ENCODE peak calls at places on chromosomes 13 and 19, in six cellular contexts. A, H, U, V, B and L are unnamed samples.

GRCh38 chr13:75165543-75166230 is 316.3 kb downstream of the TBC1D4 start:
- DNase-seq in U (no peak), H (no peak), A (no peak), V (no peak), B (no peak), L (no peak)

GRCh38 chr13:39263033-39263432 is 224.8 kb downstream of the NHLRC3 start:
- DNase-seq in U (peak; percentile 31), H (no peak), B (peak; percentile 52), V (peak; percentile 44), A (peak; percentile 23), L (peak; percentile 37)

GRCh38 chr13:21541980-21542379 is 62.0 kb downstream of the MICU2 start:
- DNase-seq in B (no peak), V (no peak), A (no peak), H (no peak), U (no peak), L (no peak)

GRCh38 chr13:101053289-101053688 is 363.0 kb downstream of the NALCN start:
- DNase-seq in A (no peak), H (no peak), B (peak; percentile 35), V (no peak), U (no peak), L (no peak)

GRCh38 chr13:33388254-33388998 is 102.9 kb upstream of the STARD13 start:
- DNase-seq in H (no peak), V (no peak), U (no peak), A (no peak), B (no peak), L (no peak)

GRCh38 chr13:71968025-71968424 is 101.0 kb upstream of the DACH1 start:
- DNase-seq in A (no peak), H (peak; percentile 53), U (peak; percentile 32), B (no peak), V (peak; percentile 50), L (no peak)

GRCh38 chr19:15091918-15092753 is 10.1 kb downstream of the OR1I1 start:
- DNase-seq in A (peak; percentile 71), B (peak; percentile 77), V (peak; percentile 54), U (peak; percentile 72), H (no peak), L (peak; percentile 45)

GRCh38 chr13:88257706-88258105 is 586.5 kb downstream of the SLITRK5 start:
- DNase-seq in A (no peak), U (no peak), B (no peak), V (no peak), H (no peak), L (no peak)

GRCh38 chr19:29098863-29099481 is 114.0 kb downstream of the UQCRFS1 start:
- DNase-seq in A (peak; percentile 77), U (no peak), B (no peak), H (no peak), V (no peak), L (peak; percentile 80)

GRCh38 chr13:73179906-73180305 is 121.1 kb downstream of the KLF5 start:
- DNase-seq in A (peak; percentile 80), H (no peak), U (no peak), B (peak; percentile 80), V (no peak), L (no peak)

GRCh38 chr19:3816566-3817218 is 30.5 kb upstream of the MATK start:
- DNase-seq in A (no peak), H (no peak), U (no peak), B (no peak), V (no peak), L (no peak)

GRCh38 chr19:52518646-52519045 is 8.8 kb upstream of the ZNF808 start:
- DNase-seq in H (no peak), A (no peak), B (no peak), V (no peak), U (no peak), L (no peak)

GRCh38 chr13:49986471-49986870 is 10.4 kb upstream of the TRIM13 start:
- DNase-seq in V (no peak), B (no peak), H (no peak), A (no peak), U (no peak), L (no peak)

GRCh38 chr13:110855363-110855762 is 59.5 kb downstream of the ANKRD10 start:
- DNase-seq in U (no peak), V (no peak), H (no peak), A (no peak), B (no peak), L (no peak)

GRCh38 chr13:34655554-34655953 is 286.5 kb upstream of the NBEA start:
- DNase-seq in U (no peak), A (no peak), B (peak; percentile 7), H (no peak), V (no peak), L (no peak)

GRCh38 chr19:54299515-54299914 is 13.5 kb downstream of the LILRA5 start:
- DNase-seq in V (no peak), B (no peak), A (no peak), H (no peak), U (no peak), L (no peak)

GRCh38 chr19:45826934-45827333 is 11.8 kb upstream of the RSPH6A start:
- DNase-seq in H (no peak), U (no peak), A (no peak), B (no peak), V (no peak), L (no peak)

GRCh38 chr13:50426932-50427331 is 411.7 kb downstream of the KCNRG start:
- DNase-seq in H (no peak), A (no peak), V (no peak), U (no peak), B (no peak), L (no peak)

GRCh38 chr19:39498262-39499081 is at the start of gene DLL3:
- DNase-seq in A (peak; percentile 7), V (peak; percentile 51), H (no peak), U (no peak), B (peak; percentile 53), L (no peak)

GRCh38 chr13:51518847-51519246 is 65.4 kb upstream of the WDFY2 start:
- DNase-seq in B (no peak), A (peak; percentile 40), H (no peak), V (no peak), U (no peak), L (peak; percentile 57)

GRCh38 chr13:114101831-114102520 is 30.4 kb downstream of the RASA3 start:
- DNase-seq in V (no peak), H (no peak), U (no peak), A (no peak), B (peak; percentile 44), L (no peak)

GRCh38 chr19:16381756-16382401 is 57.3 kb downstream of the KLF2 start:
- DNase-seq in A (no peak), V (no peak), H (no peak), B (no peak), U (no peak), L (no peak)

GRCh38 chr13:62537593-62537992 is 1121.9 kb upstream of the PCDH20 start:
- DNase-seq in V (no peak), H (no peak), B (no peak), A (no peak), U (no peak), L (no peak)

GRCh38 chr19:18208098-18208951 is 4.5 kb upstream of the RAB3A start:
- DNase-seq in U (no peak), V (peak; percentile 72), B (peak; percentile 63), H (no peak), A (peak; percentile 94), L (no peak)

GRCh38 chr19:34733266-34733825 is 697 bp upstream of the ZNF181 start:
- DNase-seq in H (peak; percentile 17), V (peak; percentile 72), B (no peak), U (no peak), A (no peak), L (peak; percentile 82)

GRCh38 chr13:42814868-42815267 is 33.5 kb downstream of the FAM216B start:
- DNase-seq in A (peak; percentile 94), U (no peak), H (no peak), V (no peak), B (peak; percentile 80), L (peak; percentile 14)

GRCh38 chr13:97243915-97244820 is 22.0 kb downstream of the MBNL2 start:
- DNase-seq in V (no peak), B (no peak), U (no peak), H (no peak), A (no peak), L (no peak)

GRCh38 chr19:45154064-45154827 is 6.5 kb downstream of the NKPD1 start:
- DNase-seq in U (no peak), A (peak; percentile 86), B (peak; percentile 83), H (no peak), V (no peak), L (no peak)

DNA sequence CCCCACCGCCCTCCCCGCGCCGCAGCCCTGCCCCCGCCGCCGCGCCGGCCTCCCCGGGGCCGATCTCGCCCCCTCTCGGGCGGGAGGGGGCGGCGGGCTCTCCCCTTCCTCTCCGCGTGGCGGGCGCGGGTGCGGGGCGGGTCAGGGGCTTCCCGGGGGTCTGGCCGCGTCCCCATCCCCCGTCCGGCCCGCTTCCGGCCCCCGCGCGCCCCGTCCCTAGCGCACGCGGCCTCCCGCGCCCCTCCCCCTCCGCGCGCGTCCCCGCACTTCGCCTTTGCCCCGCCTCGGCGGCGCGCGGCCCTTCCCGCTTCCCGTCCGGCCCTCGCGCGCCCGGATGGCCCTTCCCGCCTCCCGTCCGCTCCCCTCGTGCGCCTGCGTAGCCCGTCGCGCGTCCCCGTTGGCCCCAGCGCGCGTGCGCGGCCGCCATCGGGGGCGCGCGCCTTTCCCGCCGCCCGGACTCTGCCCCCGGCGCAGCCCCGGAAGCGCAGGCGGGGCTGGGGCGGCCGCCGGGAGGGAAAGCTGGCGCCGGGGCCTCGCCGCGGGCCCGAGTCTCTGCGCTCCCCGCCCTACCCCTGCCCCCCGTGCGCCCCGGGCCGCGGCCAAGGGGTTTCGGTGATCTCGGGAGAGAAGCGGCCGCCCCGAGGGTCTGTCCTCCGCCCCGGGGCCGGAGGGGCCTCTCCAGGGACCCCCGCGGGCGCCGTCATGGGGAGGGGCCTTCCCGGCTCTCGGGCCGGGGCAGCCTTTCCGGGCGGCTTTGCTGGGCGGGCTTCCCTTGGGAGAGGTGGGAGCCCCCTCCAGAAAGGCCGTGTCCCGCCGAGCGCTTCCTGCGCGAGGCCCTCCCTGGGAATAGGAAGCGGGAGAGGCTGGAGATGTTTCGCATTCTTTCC is 519 bp downstream of the PTBP1 start:
- DNase-seq in A (peak; percentile 85), B (peak; percentile 86), U (peak; percentile 86), H (no peak), V (peak; percentile 75), L (peak; percentile 92)
- H3K23ac ChIP-seq in A (peak overlapping the region; percentile 48), B (no peak overlapping the region), U (peak overlapping the region; percentile 99), H (no peak overlapping the region), V (no peak overlapping the region), L (no peak overlapping the region)

GRCh38 chr19:55652311-55653078 is 2.3 kb upstream of the U2AF2 start:
- DNase-seq in U (no peak), V (peak; percentile 83), A (no peak), H (no peak), B (no peak), L (no peak)
- H2BK5ac ChIP-seq in U (no peak overlapping the region), V (no peak overlapping the region), A (no peak overlapping the region), H (peak overlapping the region; percentile 4), B (no peak overlapping the region), L (no peak overlapping the region)

DNA sequence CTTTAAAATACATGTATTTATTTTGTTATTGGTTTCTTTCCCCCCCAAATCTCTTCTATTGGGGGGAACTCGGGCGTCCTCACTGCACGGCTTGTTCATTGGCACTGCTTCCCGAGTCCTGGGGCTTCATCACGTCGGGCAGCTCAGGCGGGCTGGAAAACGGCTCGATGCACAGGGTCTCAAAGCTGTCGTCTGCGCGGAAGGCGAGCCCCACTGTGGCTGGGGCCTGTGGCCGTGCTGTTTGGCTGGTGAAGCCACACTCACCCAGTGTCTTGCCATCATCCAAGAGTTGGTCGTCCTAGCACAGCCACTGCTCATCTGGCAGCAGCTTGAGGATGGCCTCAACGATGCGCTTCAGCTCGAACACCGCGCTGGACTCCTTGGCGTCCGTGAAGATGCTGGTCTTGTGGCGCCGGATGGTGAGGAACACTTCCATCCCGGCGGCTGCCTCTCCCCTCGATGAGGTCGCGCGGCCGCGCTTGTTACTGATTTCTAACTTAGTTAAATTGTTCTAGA is 6.0 kb upstream of the ATP8A2 start:
- DNase-seq in H (no peak), B (no peak), V (no peak), U (no peak), A (no peak), L (no peak)
- H3K14ac ChIP-seq in H (no peak overlapping the region), B (no peak overlapping the region), V (no peak overlapping the region), U (peak overlapping the region; percentile 99), A (no peak overlapping the region), L (no peak overlapping the region)

GRCh38 chr13:23621316-23621645 is 51.1 kb downstream of the TNFRSF19 start:
- DNase-seq in A (peak; percentile 96), B (peak; percentile 92), U (no peak), V (no peak), H (no peak), L (peak; percentile 40)
- H3K23ac ChIP-seq in A (no peak overlapping the region), B (no peak overlapping the region), U (no peak overlapping the region), V (no peak overlapping the region), H (no peak overlapping the region), L (no peak overlapping the region)